ENCODE peak calls at places on chromosomes 6 and 20, in seven cellular contexts. One of them, this sample, is unnamed.

GRCh38 chr6:154615483-154616025 is 105.1 kb upstream of the CNKSR3 start:
- DNase-seq in esophagus squamous epithelium: no peak
- DNase-seq in body of pancreas: peak
- DNase-seq in HFF-Myc: peak
- DNase-seq in testis: peak
- DNase-seq in kidney epithelial cell: peak
- DNase-seq in CD8-positive, alpha-beta T cell: no peak
- DNase-seq in this sample: peak

GRCh38 chr20:18734525-18735189 is 78.9 kb upstream of the SCP2D1 start:
- DNase-seq in esophagus squamous epithelium: no peak
- DNase-seq in body of pancreas: no peak
- DNase-seq in HFF-Myc: no peak
- DNase-seq in testis: no peak
- DNase-seq in kidney epithelial cell: no peak
- DNase-seq in CD8-positive, alpha-beta T cell: no peak
- DNase-seq in this sample: no peak

GRCh38 chr20:24609757-24610156 is 140.3 kb downstream of the SYNDIG1 start:
- DNase-seq in esophagus squamous epithelium: no peak
- DNase-seq in body of pancreas: no peak
- DNase-seq in HFF-Myc: no peak
- DNase-seq in testis: no peak
- DNase-seq in kidney epithelial cell: no peak
- DNase-seq in CD8-positive, alpha-beta T cell: no peak
- DNase-seq in this sample: peak

GRCh38 chr6:119384444-119384843 is 34.9 kb upstream of the MAN1A1 start:
- DNase-seq in esophagus squamous epithelium: no peak
- DNase-seq in body of pancreas: no peak
- DNase-seq in HFF-Myc: no peak
- DNase-seq in testis: no peak
- DNase-seq in kidney epithelial cell: no peak
- DNase-seq in CD8-positive, alpha-beta T cell: no peak
- DNase-seq in this sample: no peak

GRCh38 chr20:34262488-34263288 is 21.5 kb downstream of the ASIP start:
- DNase-seq in esophagus squamous epithelium: no peak
- DNase-seq in body of pancreas: peak
- DNase-seq in HFF-Myc: no peak
- DNase-seq in testis: peak
- DNase-seq in kidney epithelial cell: no peak
- DNase-seq in CD8-positive, alpha-beta T cell: no peak
- DNase-seq in this sample: no peak

GRCh38 chr20:62739581-62740285 is 31.1 kb downstream of the NTSR1 start:
- DNase-seq in esophagus squamous epithelium: no peak
- DNase-seq in body of pancreas: no peak
- DNase-seq in HFF-Myc: peak
- DNase-seq in testis: no peak
- DNase-seq in kidney epithelial cell: no peak
- DNase-seq in CD8-positive, alpha-beta T cell: peak
- DNase-seq in this sample: no peak

GRCh38 chr6:5672581-5673011 is 334.1 kb downstream of the NRN1 start:
- DNase-seq in esophagus squamous epithelium: no peak
- DNase-seq in body of pancreas: peak
- DNase-seq in HFF-Myc: peak
- DNase-seq in testis: no peak
- DNase-seq in kidney epithelial cell: peak
- DNase-seq in CD8-positive, alpha-beta T cell: no peak
- DNase-seq in this sample: peak

GRCh38 chr6:138692058-138692977 is 81.3 kb upstream of the CCDC28A start:
- DNase-seq in esophagus squamous epithelium: no peak
- DNase-seq in body of pancreas: peak
- DNase-seq in HFF-Myc: no peak
- DNase-seq in testis: peak
- DNase-seq in kidney epithelial cell: no peak
- DNase-seq in CD8-positive, alpha-beta T cell: peak
- DNase-seq in this sample: no peak

GRCh38 chr6:117616971-117617765 is 14.9 kb upstream of the GOPC start:
- DNase-seq in esophagus squamous epithelium: no peak
- DNase-seq in body of pancreas: no peak
- DNase-seq in HFF-Myc: no peak
- DNase-seq in testis: no peak
- DNase-seq in kidney epithelial cell: no peak
- DNase-seq in CD8-positive, alpha-beta T cell: no peak
- DNase-seq in this sample: no peak

GRCh38 chr20:44683263-44684046 is 31.7 kb upstream of the CCN5 start:
- DNase-seq in esophagus squamous epithelium: no peak
- DNase-seq in body of pancreas: peak
- DNase-seq in HFF-Myc: no peak
- DNase-seq in testis: peak
- DNase-seq in kidney epithelial cell: no peak
- DNase-seq in CD8-positive, alpha-beta T cell: peak
- DNase-seq in this sample: no peak

GRCh38 chr6:159259726-159260125 is 90.5 kb downstream of the FNDC1 start:
- DNase-seq in esophagus squamous epithelium: no peak
- DNase-seq in body of pancreas: no peak
- DNase-seq in HFF-Myc: no peak
- DNase-seq in testis: no peak
- DNase-seq in kidney epithelial cell: no peak
- DNase-seq in CD8-positive, alpha-beta T cell: no peak
- DNase-seq in this sample: no peak

GRCh38 chr6:135383297-135383696 is 114.2 kb downstream of the AHI1 start:
- DNase-seq in esophagus squamous epithelium: no peak
- DNase-seq in body of pancreas: no peak
- DNase-seq in HFF-Myc: no peak
- DNase-seq in testis: no peak
- DNase-seq in kidney epithelial cell: no peak
- DNase-seq in CD8-positive, alpha-beta T cell: no peak
- DNase-seq in this sample: no peak

GRCh38 chr20:60009826-60010616 is 51.8 kb downstream of the CDH26 start:
- DNase-seq in esophagus squamous epithelium: no peak
- DNase-seq in body of pancreas: no peak
- DNase-seq in HFF-Myc: no peak
- DNase-seq in testis: no peak
- DNase-seq in kidney epithelial cell: no peak
- DNase-seq in CD8-positive, alpha-beta T cell: no peak
- DNase-seq in this sample: no peak

GRCh38 chr6:26249959-26250805 is 114.8 kb upstream of the BTN3A2 start:
- DNase-seq in esophagus squamous epithelium: no peak
- DNase-seq in body of pancreas: peak
- DNase-seq in HFF-Myc: no peak
- DNase-seq in testis: peak
- DNase-seq in kidney epithelial cell: no peak
- DNase-seq in CD8-positive, alpha-beta T cell: peak
- DNase-seq in this sample: peak

GRCh38 chr6:57242505-57242904 is 20.4 kb upstream of the RAB23 start:
- DNase-seq in esophagus squamous epithelium: no peak
- DNase-seq in body of pancreas: no peak
- DNase-seq in HFF-Myc: peak
- DNase-seq in testis: no peak
- DNase-seq in kidney epithelial cell: peak
- DNase-seq in CD8-positive, alpha-beta T cell: no peak
- DNase-seq in this sample: peak

GRCh38 chr6:12538881-12539357 is 177.6 kb upstream of the PHACTR1 start:
- DNase-seq in esophagus squamous epithelium: no peak
- DNase-seq in body of pancreas: peak
- DNase-seq in HFF-Myc: no peak
- DNase-seq in testis: peak
- DNase-seq in kidney epithelial cell: no peak
- DNase-seq in CD8-positive, alpha-beta T cell: no peak
- DNase-seq in this sample: no peak

GRCh38 chr20:53291548-53291947 is 302.1 kb downstream of the ZNF217 start:
- DNase-seq in esophagus squamous epithelium: no peak
- DNase-seq in body of pancreas: no peak
- DNase-seq in HFF-Myc: no peak
- DNase-seq in testis: peak
- DNase-seq in kidney epithelial cell: no peak
- DNase-seq in CD8-positive, alpha-beta T cell: no peak
- DNase-seq in this sample: no peak

GRCh38 chr20:48734104-48734749 is 93.6 kb downstream of the PREX1 start:
- DNase-seq in esophagus squamous epithelium: no peak
- DNase-seq in body of pancreas: no peak
- DNase-seq in HFF-Myc: no peak
- DNase-seq in testis: no peak
- DNase-seq in kidney epithelial cell: no peak
- DNase-seq in CD8-positive, alpha-beta T cell: no peak
- DNase-seq in this sample: no peak

GRCh38 chr20:23228912-23229311 is 121.7 kb upstream of the NXT1 start:
- DNase-seq in esophagus squamous epithelium: no peak
- DNase-seq in body of pancreas: no peak
- DNase-seq in HFF-Myc: no peak
- DNase-seq in testis: peak
- DNase-seq in kidney epithelial cell: no peak
- DNase-seq in CD8-positive, alpha-beta T cell: no peak
- DNase-seq in this sample: peak

GRCh38 chr20:2379511-2380229 is 1.0 kb upstream of the TGM6 start:
- DNase-seq in esophagus squamous epithelium: no peak
- DNase-seq in body of pancreas: no peak
- DNase-seq in HFF-Myc: no peak
- DNase-seq in testis: no peak
- DNase-seq in kidney epithelial cell: no peak
- DNase-seq in CD8-positive, alpha-beta T cell: peak
- DNase-seq in this sample: no peak

DNA sequence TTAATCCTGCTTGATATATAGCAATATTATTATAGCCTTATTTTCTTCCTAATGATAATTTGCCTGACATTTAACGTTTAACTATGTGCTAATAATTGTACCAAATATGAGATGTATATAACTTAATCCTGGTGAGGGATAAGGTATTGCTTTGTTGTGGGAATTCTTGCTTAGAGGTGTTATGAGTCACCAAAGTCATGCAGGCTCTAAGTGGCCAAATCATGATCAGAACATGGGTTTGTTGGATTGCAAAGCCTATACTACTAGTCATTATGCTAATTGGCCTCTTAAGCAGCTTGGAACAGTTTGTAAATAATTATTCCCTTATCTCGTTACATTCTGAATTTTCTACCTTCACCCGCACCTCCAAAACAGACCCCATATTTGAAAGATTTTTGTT is 21.9 kb upstream of the C6orf141 start:
- DNase-seq in esophagus squamous epithelium: no peak
- DNase-seq in body of pancreas: no peak
- DNase-seq in HFF-Myc: no peak
- DNase-seq in testis: no peak
- DNase-seq in kidney epithelial cell: no peak
- DNase-seq in CD8-positive, alpha-beta T cell: no peak
- DNase-seq in this sample: no peak
- TF ChIP-seq CTCF in esophagus squamous epithelium: no peak
- TF ChIP-seq CTCF in body of pancreas: no peak
- TF ChIP-seq CTCF in HFF-Myc: no peak
- TF ChIP-seq CTCF in testis: no peak
- TF ChIP-seq CTCF in kidney epithelial cell: no peak
- TF ChIP-seq CTCF in CD8-positive, alpha-beta T cell: no peak
- TF ChIP-seq CTCF in this sample: no peak

GRCh38 chr6:140379919-140380318 is 1005.5 kb upstream of the CITED2 start:
- DNase-seq in esophagus squamous epithelium: no peak
- DNase-seq in body of pancreas: peak
- DNase-seq in HFF-Myc: peak
- DNase-seq in testis: no peak
- DNase-seq in kidney epithelial cell: no peak
- DNase-seq in CD8-positive, alpha-beta T cell: no peak
- DNase-seq in this sample: no peak
- H3K4me3 ChIP-seq in esophagus squamous epithelium: no peak
- H3K4me3 ChIP-seq in body of pancreas: no peak
- H3K4me3 ChIP-seq in HFF-Myc: no peak
- H3K4me3 ChIP-seq in testis: no peak
- H3K4me3 ChIP-seq in kidney epithelial cell: no peak
- H3K4me3 ChIP-seq in CD8-positive, alpha-beta T cell: no peak
- H3K4me3 ChIP-seq in this sample: no peak

DNA sequence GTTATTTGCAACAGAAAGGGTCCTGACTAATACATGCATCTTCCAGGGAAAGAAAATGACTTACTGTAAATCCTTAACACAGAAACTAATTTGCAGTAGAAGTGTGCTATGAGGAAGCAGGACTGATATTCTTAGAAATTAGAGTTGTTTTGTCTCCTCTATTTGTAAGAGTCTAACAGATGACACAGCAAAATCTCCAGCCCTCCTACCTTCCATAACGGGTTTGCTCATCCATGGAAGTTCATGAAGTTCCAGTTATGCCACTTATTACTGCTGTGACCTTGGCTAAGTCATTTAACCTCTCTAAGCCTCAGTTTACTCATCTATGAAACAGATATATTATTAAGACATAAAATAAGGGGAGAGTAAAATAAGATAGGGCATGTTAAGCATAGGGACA is 44.9 kb downstream of the EYA2 start:
- DNase-seq in esophagus squamous epithelium: no peak
- DNase-seq in body of pancreas: no peak
- DNase-seq in HFF-Myc: no peak
- DNase-seq in testis: no peak
- DNase-seq in kidney epithelial cell: no peak
- DNase-seq in CD8-positive, alpha-beta T cell: no peak
- DNase-seq in this sample: no peak
- TF ChIP-seq CTCF in esophagus squamous epithelium: no peak
- TF ChIP-seq CTCF in body of pancreas: no peak
- TF ChIP-seq CTCF in HFF-Myc: no peak
- TF ChIP-seq CTCF in testis: no peak
- TF ChIP-seq CTCF in kidney epithelial cell: no peak
- TF ChIP-seq CTCF in CD8-positive, alpha-beta T cell: no peak
- TF ChIP-seq CTCF in this sample: no peak

GRCh38 chr6:24932832-24933231 is 2.9 kb downstream of the RIPOR2 start:
- DNase-seq in esophagus squamous epithelium: no peak
- DNase-seq in body of pancreas: no peak
- DNase-seq in HFF-Myc: no peak
- DNase-seq in testis: no peak
- DNase-seq in kidney epithelial cell: no peak
- DNase-seq in CD8-positive, alpha-beta T cell: no peak
- DNase-seq in this sample: no peak

GRCh38 chr6:24933266-24933665 is 2.5 kb downstream of the RIPOR2 start:
- DNase-seq in esophagus squamous epithelium: no peak
- DNase-seq in body of pancreas: no peak
- DNase-seq in HFF-Myc: no peak
- DNase-seq in testis: no peak
- DNase-seq in kidney epithelial cell: no peak
- DNase-seq in CD8-positive, alpha-beta T cell: no peak
- DNase-seq in this sample: no peak

GRCh38 chr6:24935323-24935722 is 437 bp downstream of the RIPOR2 start:
- DNase-seq in esophagus squamous epithelium: no peak
- DNase-seq in body of pancreas: no peak
- DNase-seq in HFF-Myc: no peak
- DNase-seq in testis: no peak
- DNase-seq in kidney epithelial cell: no peak
- DNase-seq in CD8-positive, alpha-beta T cell: no peak
- DNase-seq in this sample: no peak

GRCh38 chr6:24935753-24936152 is at the start of gene RIPOR2:
- DNase-seq in esophagus squamous epithelium: peak
- DNase-seq in body of pancreas: peak
- DNase-seq in HFF-Myc: no peak
- DNase-seq in testis: peak
- DNase-seq in kidney epithelial cell: no peak
- DNase-seq in CD8-positive, alpha-beta T cell: peak
- DNase-seq in this sample: no peak

DNA sequence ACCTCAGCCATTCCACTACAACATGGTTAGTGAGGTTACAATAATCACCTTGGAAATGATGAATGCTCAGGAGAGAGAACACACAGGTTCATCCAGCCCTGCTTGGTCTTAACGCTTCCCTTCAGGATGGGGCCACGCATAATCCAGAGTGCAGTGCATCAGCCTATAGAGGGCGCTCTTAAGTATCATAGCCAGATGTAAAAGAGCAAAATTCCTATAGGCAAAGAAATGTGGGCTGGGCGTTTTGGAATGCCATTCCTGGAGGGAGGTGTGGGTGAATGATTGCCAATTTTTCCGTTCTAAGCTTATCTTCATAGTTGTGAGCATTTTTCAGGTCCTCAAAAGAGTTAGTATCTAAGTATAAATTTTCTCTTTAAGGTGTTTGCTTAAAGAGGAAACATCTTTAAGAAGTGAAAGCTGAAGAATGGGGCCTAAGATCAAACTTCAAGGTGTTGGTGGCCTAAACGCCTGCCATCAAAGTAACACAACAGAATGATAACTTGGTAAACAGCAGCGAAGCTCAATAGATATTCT is 1.8 kb downstream of the RIPOR2 start:
- DNase-seq in esophagus squamous epithelium: no peak
- DNase-seq in body of pancreas: no peak
- DNase-seq in HFF-Myc: no peak
- DNase-seq in testis: peak
- DNase-seq in kidney epithelial cell: no peak
- DNase-seq in CD8-positive, alpha-beta T cell: peak
- DNase-seq in this sample: no peak
- H3K4me3 ChIP-seq in esophagus squamous epithelium: peak
- H3K4me3 ChIP-seq in body of pancreas: no peak
- H3K4me3 ChIP-seq in HFF-Myc: no peak
- H3K4me3 ChIP-seq in testis: no peak
- H3K4me3 ChIP-seq in kidney epithelial cell: no peak
- H3K4me3 ChIP-seq in CD8-positive, alpha-beta T cell: peak
- H3K4me3 ChIP-seq in this sample: no peak